ENCODE peak calls at places on chromosomes 6 and 20, in eight cellular contexts. V is uterus, B is transverse colon, A is heart left ventricle, Y is ovary, W is adrenal gland, K is H1, C is testis. J is an unnamed sample.

GRCh38 chr20:39627765-39628164 is 665.6 kb downstream of the DHX35 start:
- DNase-seq in C (no peak), V (no peak), B (no peak), Y (no peak), A (no peak), W (no peak), K (no peak), J (no peak)

GRCh38 chr6:12324096-12324495 is 33.9 kb downstream of the EDN1 start:
- DNase-seq in C (no peak), Y (no peak), K (no peak), B (peak; percentile 65), A (no peak), W (no peak), V (no peak), J (peak; percentile 69)

GRCh38 chr6:56370127-56370540 is 122.8 kb upstream of the COL21A1 start:
- DNase-seq in A (peak; percentile 57), V (peak; percentile 87), Y (no peak), W (peak; percentile 50), K (no peak), C (peak; percentile 62), B (peak; percentile 68), J (peak; percentile 83)

GRCh38 chr6:144215402-144215931 is 65.2 kb downstream of the STX11 start:
- DNase-seq in K (no peak), A (no peak), B (peak; percentile 44), W (peak; percentile 40), C (peak; percentile 44), V (peak; percentile 19), Y (peak; percentile 32), J (peak; percentile 37)

GRCh38 chr6:87654880-87655454 is 47.1 kb downstream of the AKIRIN2 start:
- DNase-seq in K (no peak), B (no peak), W (no peak), C (no peak), Y (no peak), V (no peak), A (no peak), J (no peak)

GRCh38 chr6:54503144-54503543 is 194.9 kb downstream of the TINAG start:
- DNase-seq in V (no peak), Y (no peak), K (no peak), A (no peak), W (no peak), B (no peak), C (no peak), J (no peak)

GRCh38 chr20:25600632-25601031 is 15.3 kb upstream of the NINL start:
- DNase-seq in C (no peak), V (no peak), W (no peak), B (no peak), A (no peak), K (no peak), Y (no peak), J (no peak)

GRCh38 chr6:100186552-100186951 is 192.5 kb upstream of the MCHR2 start:
- DNase-seq in W (no peak), Y (no peak), V (no peak), K (no peak), C (no peak), B (no peak), A (no peak), J (no peak)

GRCh38 chr20:25659999-25660398 is 36.2 kb upstream of the NANP start:
- DNase-seq in Y (no peak), V (no peak), K (no peak), B (no peak), A (no peak), W (no peak), C (no peak), J (no peak)

GRCh38 chr6:30378290-30378937 is 33.5 kb downstream of the RPP21 start:
- DNase-seq in V (no peak), A (no peak), C (no peak), K (no peak), W (no peak), B (no peak), Y (no peak), J (no peak)

GRCh38 chr6:73375216-73375615 is 5.5 kb upstream of the OOEP start:
- DNase-seq in K (no peak), B (no peak), C (no peak), V (no peak), W (no peak), A (no peak), Y (no peak), J (no peak)

GRCh38 chr6:71977860-71978259 is 91.5 kb downstream of the RIMS1 start:
- DNase-seq in A (no peak), Y (no peak), W (no peak), V (no peak), K (no peak), C (no peak), B (no peak), J (no peak)

GRCh38 chr6:10140824-10141223 is 274.1 kb downstream of the TFAP2A start:
- DNase-seq in A (no peak), Y (no peak), C (no peak), W (no peak), B (no peak), K (no peak), V (no peak), J (no peak)

GRCh38 chr6:41672016-41672415 is 33.7 kb downstream of the MDFI start:
- DNase-seq in B (no peak), C (no peak), K (no peak), V (no peak), W (no peak), Y (no peak), A (no peak), J (no peak)

GRCh38 chr6:40714576-40715500 is 127.7 kb upstream of the LRFN2 start:
- DNase-seq in W (no peak), A (no peak), Y (no peak), B (peak; percentile 50), C (no peak), K (no peak), V (no peak), J (peak; percentile 45)

GRCh38 chr6:73923899-73924485 is 228.0 kb downstream of the CD109 start:
- DNase-seq in Y (no peak), C (no peak), B (no peak), A (peak; percentile 46), W (no peak), K (no peak), V (no peak), J (no peak)

GRCh38 chr6:3504354-3504753 is 47.5 kb upstream of the SLC22A23 start:
- DNase-seq in V (no peak), B (no peak), Y (no peak), C (no peak), W (no peak), K (no peak), A (no peak), J (no peak)

GRCh38 chr6:3506195-3506594 is 49.3 kb upstream of the SLC22A23 start:
- DNase-seq in W (no peak), B (no peak), Y (no peak), C (no peak), K (no peak), A (no peak), V (no peak), J (no peak)

GRCh38 chr6:3501826-3502505 is 45.1 kb upstream of the SLC22A23 start:
- DNase-seq in A (no peak), Y (no peak), K (no peak), W (no peak), C (no peak), V (no peak), B (no peak), J (no peak)

GRCh38 chr6:3506751-3507388 is 50.0 kb upstream of the SLC22A23 start:
- DNase-seq in B (no peak), C (no peak), Y (no peak), W (no peak), A (no peak), V (no peak), K (no peak), J (no peak)

GRCh38 chr6:3504938-3505735 is 48.3 kb upstream of the SLC22A23 start:
- DNase-seq in Y (no peak), K (no peak), C (peak; percentile 58), A (no peak), W (no peak), V (no peak), B (no peak), J (no peak)
- H3K27ac ChIP-seq in Y (no peak overlapping the region), K (no peak overlapping the region), C (no peak overlapping the region), A (no peak overlapping the region), W (no peak overlapping the region), V (no peak overlapping the region), B (no peak overlapping the region), J (no peak overlapping the region)

GRCh38 chr6:132725947-132726607 is 12.2 kb upstream of the VNN1 start:
- DNase-seq in C (no peak), K (no peak), W (no peak), B (no peak), V (no peak), Y (no peak), A (no peak), J (no peak)
- TF ChIP-seq POLR2A in C (no peak), K (no peak), W (no peak), B (no peak), V (no peak), Y (no peak), A (no peak), J (no peak)

GRCh38 chr6:158068156-158068892 is 86.7 kb downstream of the SYNJ2 start:
- DNase-seq in B (no peak), C (no peak), K (no peak), Y (no peak), W (no peak), V (no peak), A (no peak), J (no peak)

GRCh38 chr6:158070513-158070912 is 88.8 kb downstream of the SYNJ2 start:
- DNase-seq in C (no peak), V (no peak), B (no peak), Y (no peak), A (no peak), K (no peak), W (no peak), J (no peak)

GRCh38 chr6:158071121-158072082 is 89.7 kb downstream of the SYNJ2 start:
- DNase-seq in K (no peak), C (no peak), A (no peak), Y (no peak), W (no peak), V (no peak), B (no peak), J (no peak)

GRCh38 chr6:158068893-158069799 is 87.5 kb downstream of the SYNJ2 start:
- DNase-seq in B (peak; percentile 84), K (no peak), A (no peak), C (no peak), W (peak; percentile 66), V (peak; percentile 53), Y (no peak), J (peak; percentile 78)

GRCh38 chr6:158069800-158070195 is 88.1 kb downstream of the SYNJ2 start:
- DNase-seq in W (no peak), V (no peak), A (no peak), C (no peak), B (no peak), Y (no peak), K (no peak), J (no peak)
- H3K27ac ChIP-seq in W (no peak overlapping the region), V (peak overlapping the region; percentile 37), A (peak overlapping the region; percentile 65), C (no peak overlapping the region), B (peak overlapping the region; percentile 13), Y (no peak overlapping the region), K (no peak overlapping the region), J (peak overlapping the region; percentile 53)

DNA sequence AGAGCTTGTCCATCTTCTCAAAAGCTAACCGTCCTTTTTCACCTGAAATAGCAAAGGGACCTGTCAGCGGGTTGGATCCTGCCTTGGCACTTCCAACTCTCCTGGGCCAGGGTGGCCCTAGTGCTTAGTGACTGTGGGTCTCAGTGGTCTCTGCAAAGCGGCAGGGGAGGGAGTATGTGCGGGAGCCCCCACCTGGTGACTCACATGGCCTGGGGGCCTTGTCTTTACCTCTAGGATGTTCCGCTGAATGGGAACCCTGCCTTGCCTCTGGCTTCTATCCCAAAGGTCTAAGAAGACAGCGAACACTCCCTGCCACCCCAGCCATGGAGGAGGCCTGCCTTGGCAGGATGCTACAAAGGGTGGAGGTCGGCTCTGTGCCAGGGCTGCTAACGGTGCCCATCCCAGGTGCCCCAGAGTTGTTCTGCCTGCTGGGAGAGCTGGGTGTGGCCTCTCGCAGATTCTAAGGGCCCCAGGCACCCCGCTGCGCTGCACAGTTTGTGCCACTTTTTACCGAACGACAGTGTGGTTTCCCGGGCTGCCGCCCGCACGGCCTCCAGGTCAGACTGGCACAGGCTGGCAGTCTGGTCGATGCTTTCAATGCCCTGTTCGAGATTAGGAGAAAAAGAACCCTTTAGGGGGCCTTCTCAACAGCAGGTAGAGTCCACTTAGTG is 77.2 kb downstream of the PTPN1 start:
- DNase-seq in C (no peak), W (no peak), K (no peak), V (no peak), Y (peak; percentile 41), B (no peak), A (no peak), J (no peak)
- TF ChIP-seq POLR2A in C (no peak), W (no peak), K (no peak), V (no peak), Y (no peak), B (no peak), A (no peak), J (no peak)

J was measured in body of pancreas.